ENCODE peak calls at places on chromosomes 1 and 21, in nine cellular contexts. U is T follicular helper cell; W is astrocyte of the spinal cord; A is iPS-NIHi11; M is activated CD4-positive, CD25-positive, alpha-beta regulatory T cell treated with anti-CD3 and anti-CD28 coated beads, Interleukin-2, amount 50 U/mL, for 16 hours; Q is NCI-H1436; N is AG08396; R is amygdala; G is iPS DF 19.7. P is an unnamed sample.

GRCh38 chr21:42401164-42401563 is 2.5 kb upstream of the UBASH3A start:
- DNase-seq in M (no peak), N (no peak), R (no peak), Q (no peak), W (no peak), A (no peak), G (no peak), U (no peak), P (no peak)

GRCh38 chr1:39685071-39685470 is 6.2 kb downstream of the HPCAL4 start:
- DNase-seq in W (no peak), A (no peak), M (no peak), N (no peak), Q (no peak), U (no peak), R (no peak), G (no peak), P (no peak)

GRCh38 chr1:171219751-171220385 is 28.4 kb upstream of the FMO1 start:
- DNase-seq in Q (no peak), W (peak; percentile 97), A (peak; percentile 38), N (peak; percentile 52), R (no peak), U (no peak), M (no peak), G (peak; percentile 88), P (no peak)

GRCh38 chr1:160884579-160884978 is 401 bp downstream of the ITLN1 start:
- DNase-seq in G (peak; percentile 28), N (no peak), M (no peak), U (no peak), A (peak; percentile 44), Q (no peak), R (no peak), W (no peak), P (no peak)

GRCh38 chr21:44383216-44383615 is 29.8 kb downstream of the TRPM2 start:
- DNase-seq in Q (no peak), A (no peak), G (no peak), N (no peak), W (no peak), M (no peak), R (no peak), U (no peak), P (no peak)

GRCh38 chr1:160953030-160953429 is 1.6 kb downstream of the ITLN2 start:
- DNase-seq in M (no peak), G (no peak), W (no peak), R (no peak), A (no peak), U (no peak), N (no peak), Q (no peak), P (no peak)

GRCh38 chr1:18010945-18011344 is 96.7 kb upstream of the IGSF21 start:
- DNase-seq in M (no peak), W (no peak), U (no peak), R (no peak), A (peak; percentile 21), G (no peak), Q (no peak), N (no peak), P (no peak)

GRCh38 chr1:62515055-62515454 is 78.2 kb downstream of the USP1 start:
- DNase-seq in U (no peak), M (no peak), W (no peak), Q (no peak), R (no peak), A (peak; percentile 7), N (no peak), G (no peak), P (no peak)

GRCh38 chr1:21573971-21574458 is 64.8 kb downstream of the ALPL start:
- DNase-seq in Q (peak; percentile 72), N (peak; percentile 72), M (no peak), R (no peak), U (no peak), A (peak; percentile 84), G (peak; percentile 63), W (peak; percentile 91), P (no peak)

GRCh38 chr1:26302733-26303405 is 3.6 kb downstream of the UBXN11 start:
- DNase-seq in G (no peak), Q (no peak), N (peak; percentile 78), W (peak; percentile 52), R (no peak), M (no peak), U (no peak), A (no peak), P (no peak)

GRCh38 chr1:23149110-23149509 is 19.5 kb downstream of the LUZP1 start:
- DNase-seq in Q (no peak), G (no peak), W (no peak), M (no peak), U (no peak), R (no peak), N (no peak), A (no peak), P (no peak)

GRCh38 chr1:46246548-46247432 is 773 bp upstream of the RAD54L start:
- DNase-seq in Q (peak; percentile 28), W (no peak), N (peak; percentile 61), G (no peak), A (peak; percentile 99), U (no peak), R (no peak), M (peak; percentile 26), P (peak; percentile 30)

GRCh38 chr1:14686701-14687100 is 88.2 kb downstream of the KAZN start:
- DNase-seq in Q (no peak), R (no peak), N (no peak), W (no peak), U (no peak), M (no peak), G (no peak), A (peak; percentile 29), P (no peak)

GRCh38 chr1:21175324-21175669 is 1.4 kb downstream of the EIF4G3 start:
- DNase-seq in R (no peak), U (no peak), N (peak; percentile 15), G (no peak), A (no peak), M (peak; percentile 8), W (peak; percentile 45), Q (no peak), P (peak; percentile 4)

GRCh38 chr21:37454869-37455503 is 88.4 kb downstream of the DYRK1A start:
- DNase-seq in U (no peak), M (no peak), G (no peak), Q (no peak), W (no peak), R (no peak), N (no peak), A (no peak), P (no peak)

GRCh38 chr1:243738020-243738419 is 112.0 kb downstream of the AKT3 start:
- DNase-seq in Q (no peak), U (no peak), R (no peak), N (no peak), A (no peak), G (no peak), W (no peak), M (no peak), P (no peak)

GRCh38 chr1:26072305-26072704 is 4.9 kb upstream of the TRIM63 start:
- DNase-seq in M (no peak), W (no peak), G (no peak), R (no peak), A (no peak), N (no peak), Q (no peak), U (no peak), P (no peak)

GRCh38 chr1:182633657-182634281 is 29.6 kb upstream of the RGS16 start:
- DNase-seq in G (no peak), W (no peak), R (no peak), Q (peak; percentile 57), U (no peak), M (no peak), A (no peak), N (no peak), P (no peak)

GRCh38 chr1:25568090-25568833 is 24.9 kb downstream of the LDLRAP1 start:
- DNase-seq in M (no peak), U (no peak), W (peak; percentile 72), G (peak; percentile 52), A (peak; percentile 82), R (peak; percentile 25), Q (peak; percentile 73), N (peak; percentile 59), P (no peak)

GRCh38 chr1:20194770-20195463 is 8.6 kb upstream of the PLA2G2C start:
- DNase-seq in R (peak; percentile 14), M (peak; percentile 47), U (peak; percentile 62), W (peak; percentile 30), N (peak; percentile 71), Q (peak; percentile 60), G (no peak), A (peak; percentile 70), P (peak; percentile 65)

GRCh38 chr1:169149555-169150286 is 43.2 kb downstream of the ATP1B1 start:
- DNase-seq in W (no peak), U (no peak), M (no peak), R (no peak), G (no peak), Q (no peak), A (no peak), N (no peak), P (no peak)

GRCh38 chr1:24793762-24794161 is 48.5 kb downstream of the CLIC4 start:
- DNase-seq in N (peak; percentile 68), G (no peak), U (no peak), A (no peak), W (peak; percentile 77), M (no peak), Q (no peak), R (no peak), P (no peak)

GRCh38 chr1:153789478-153790148 is 14.4 kb downstream of the SLC27A3 start:
- DNase-seq in R (no peak), G (no peak), W (no peak), A (no peak), M (no peak), Q (no peak), U (no peak), N (no peak), P (no peak)

GRCh38 chr1:197440730-197441129 is 172.7 kb downstream of the CRB1 start:
- DNase-seq in R (no peak), W (no peak), A (no peak), N (no peak), U (no peak), Q (no peak), M (no peak), G (no peak), P (no peak)

GRCh38 chr1:48566492-48566891 is 94.5 kb upstream of the SPATA6 start:
- DNase-seq in U (no peak), G (no peak), Q (no peak), R (no peak), A (no peak), W (no peak), M (no peak), N (no peak), P (no peak)

GRCh38 chr1:151106891-151107290 is 36.3 kb downstream of the GABPB2 start:
- DNase-seq in W (peak; percentile 52), A (no peak), R (no peak), N (peak; percentile 39), Q (no peak), M (no peak), G (no peak), U (no peak), P (no peak)

GRCh38 chr1:221766210-221766609 is 24.3 kb upstream of the DUSP10 start:
- DNase-seq in G (no peak), U (no peak), A (no peak), W (peak; percentile 62), M (no peak), Q (no peak), R (no peak), N (peak; percentile 24), P (no peak)

GRCh38 chr1:15081088-15081487 is 72.5 kb upstream of the TMEM51 start:
- DNase-seq in U (no peak), Q (no peak), N (no peak), G (no peak), A (no peak), M (no peak), R (no peak), W (no peak), P (no peak)

GRCh38 chr1:228012555-228012954 is 5.8 kb downstream of the WNT3A start:
- DNase-seq in G (no peak), N (no peak), R (no peak), M (no peak), Q (no peak), W (no peak), U (no peak), A (no peak), P (no peak)